ENCODE peak calls at places on chromosomes 5 and 9, in ten cellular contexts. Z is endothelial cell of umbilical vein, X is IMR-90, V is stomach, J is adrenal gland, P is HepG2, D is ovary, U is upper lobe of left lung, C is tibial nerve, B is esophagus squamous epithelium. L is an unnamed sample. For H3K4me1 and H3K27me3, the result is how much of the 10 kb centered on the place peaks cover.

GRCh38 chr5:157571357-157571827 is 4.2 kb downstream of the ADAM19 start:
- DNase-seq in D (no peak), Z (no peak), J (no peak), V (no peak), U (peak), B (no peak), P (no peak), X (peak), C (no peak), L (peak)

GRCh38 chr5:115831163-115831768 is 10.1 kb downstream of the ATG12 start:
- DNase-seq in B (no peak), V (no peak), C (no peak), X (peak), P (peak), D (no peak), J (no peak), U (no peak), Z (peak), L (no peak)

GRCh38 chr5:130045334-130045733 is 141.1 kb downstream of the CHSY3 start:
- DNase-seq in J (no peak), C (no peak), U (no peak), V (no peak), X (no peak), Z (no peak), B (no peak), D (no peak), P (no peak), L (no peak)

GRCh38 chr9:95383845-95384244 is 66.3 kb upstream of the FANCC start:
- DNase-seq in B (no peak), U (no peak), D (no peak), Z (no peak), X (peak), C (no peak), V (no peak), J (no peak), P (no peak), L (no peak)

GRCh38 chr5:66494437-66494836 is 101.8 kb upstream of the MAST4 start:
- DNase-seq in X (no peak), C (no peak), U (no peak), P (no peak), Z (no peak), D (no peak), B (no peak), V (no peak), J (no peak), L (no peak)

GRCh38 chr5:151447174-151448037 is at the start of gene SLC36A1:
- DNase-seq in P (peak), Z (peak), X (peak), B (peak), V (peak), U (peak), C (peak), J (peak), D (peak), L (peak)

GRCh38 chr5:92455011-92455410 is 1071.9 kb upstream of the ARRDC3 start:
- DNase-seq in C (no peak), V (no peak), B (no peak), D (no peak), X (no peak), U (no peak), Z (no peak), J (no peak), P (no peak), L (no peak)

GRCh38 chr9:127741831-127742434 is 6.8 kb upstream of the TOR2A start:
- DNase-seq in X (no peak), P (peak), Z (no peak), C (no peak), J (peak), D (peak), B (no peak), U (peak), V (peak), L (peak)

GRCh38 chr9:102461441-102461840 is 533.7 kb upstream of the CYLC2 start:
- DNase-seq in X (no peak), Z (no peak), C (no peak), P (no peak), B (no peak), V (no peak), U (no peak), D (no peak), J (no peak), L (no peak)

GRCh38 chr9:81559741-81560140 is 129.6 kb downstream of the TLE1 start:
- DNase-seq in P (peak), U (no peak), C (no peak), B (no peak), V (no peak), D (no peak), Z (peak), X (peak), J (no peak), L (no peak)

GRCh38 chr9:37029304-37029775 is 4.7 kb downstream of the PAX5 start:
- DNase-seq in Z (no peak), X (no peak), U (no peak), V (no peak), B (no peak), C (no peak), D (no peak), J (no peak), P (no peak), L (no peak)

GRCh38 chr9:134943411-134943810 is 25.7 kb upstream of the FCN1 start:
- DNase-seq in V (no peak), U (no peak), X (no peak), Z (no peak), P (no peak), B (no peak), C (no peak), D (no peak), J (no peak), L (no peak)

GRCh38 chr9:91714020-91714721 is 235.9 kb downstream of the ROR2 start:
- DNase-seq in U (peak), J (peak), V (peak), P (no peak), X (peak), Z (peak), D (peak), B (no peak), C (no peak), L (peak)

GRCh38 chr5:61381968-61382367 is 49.9 kb downstream of the ZSWIM6 start:
- DNase-seq in X (no peak), Z (no peak), D (no peak), P (no peak), J (no peak), V (no peak), U (no peak), B (no peak), C (no peak), L (no peak)

GRCh38 chr5:64292611-64293215 is 127.1 kb downstream of the RNF180 start:
- DNase-seq in P (no peak), J (no peak), U (no peak), X (no peak), Z (no peak), D (no peak), V (no peak), C (no peak), B (no peak), L (no peak)

GRCh38 chr5:136598901-136599300 is 233.6 kb upstream of the TRPC7 start:
- DNase-seq in Z (no peak), P (no peak), X (no peak), B (no peak), V (no peak), C (no peak), J (no peak), U (no peak), D (no peak), L (no peak)

GRCh38 chr5:137282216-137282615 is 216.9 kb downstream of the SPOCK1 start:
- DNase-seq in Z (peak), U (no peak), V (no peak), P (no peak), B (no peak), D (no peak), J (no peak), C (no peak), X (peak), L (no peak)

GRCh38 chr9:11558043-11558442 is 945.2 kb upstream of the PTPRD start:
- DNase-seq in D (no peak), Z (no peak), J (no peak), U (no peak), P (no peak), B (no peak), X (no peak), V (no peak), C (no peak), L (no peak)

GRCh38 chr5:173302546-173303155 is 25.6 kb downstream of the STC2 start:
- DNase-seq in B (no peak), D (no peak), V (no peak), P (peak), U (no peak), Z (no peak), J (peak), X (peak), C (no peak), L (no peak)

GRCh38 chr9:135608999-135609317 is 30.4 kb downstream of the GLT6D1 start:
- DNase-seq in D (no peak), B (no peak), U (no peak), C (no peak), V (no peak), P (no peak), J (no peak), X (no peak), Z (no peak), L (no peak)

GRCh38 chr5:171692106-171692505 is 93.5 kb upstream of the SMIM23 start:
- DNase-seq in V (no peak), Z (no peak), B (no peak), J (no peak), P (no peak), C (no peak), X (no peak), D (no peak), U (no peak), L (no peak)

GRCh38 chr5:12095808-12096281 is 191.6 kb upstream of the CTNND2 start:
- DNase-seq in V (no peak), C (no peak), B (no peak), P (no peak), D (no peak), Z (no peak), U (no peak), X (no peak), J (no peak), L (no peak)

GRCh38 chr5:134511796-134512660 is 13.4 kb upstream of the JADE2 start:
- DNase-seq in Z (no peak), J (peak), U (peak), P (peak), D (peak), X (peak), B (peak), C (peak), V (peak), L (peak)

GRCh38 chr5:79168031-79168430 is 56.4 kb downstream of the BHMT start:
- DNase-seq in U (no peak), B (no peak), D (no peak), X (no peak), V (no peak), Z (no peak), J (no peak), P (no peak), C (no peak), L (no peak)

GRCh38 chr5:72067682-72068470 is 39.4 kb upstream of the MAP1B start:
- DNase-seq in X (peak), U (no peak), P (no peak), C (no peak), B (no peak), Z (no peak), D (no peak), J (no peak), V (no peak), L (no peak)

GRCh38 chr5:177972613-177973012 is 23.4 kb downstream of the PROP1 start:
- DNase-seq in B (no peak), J (no peak), D (no peak), Z (no peak), C (no peak), U (no peak), P (no peak), X (peak), V (no peak), L (no peak)

GRCh38 chr5:125655156-125655555 is 768.1 kb upstream of the GRAMD2B start:
- DNase-seq in U (no peak), D (no peak), V (no peak), C (no peak), J (no peak), Z (peak), P (no peak), X (no peak), B (no peak), L (no peak)

GRCh38 chr5:10668697-10669096 is 92.3 kb downstream of the DAP start:
- DNase-seq in C (no peak), X (peak), D (no peak), U (no peak), V (no peak), P (no peak), B (no peak), J (no peak), Z (no peak), L (no peak)

GRCh38 chr5:106267256-106267655 is 1403.5 kb downstream of the EFNA5 start:
- DNase-seq in B (no peak), Z (no peak), D (no peak), U (no peak), J (no peak), V (no peak), P (no peak), C (no peak), X (no peak), L (no peak)

GRCh38 chr9:82080265-82080664 is 91.7 kb downstream of the SPATA31D1 start:
- DNase-seq in B (no peak), P (no peak), C (no peak), D (no peak), X (no peak), U (no peak), Z (no peak), V (no peak), J (no peak), L (no peak)

GRCh38 chr5:140633081-140633471 is at the start of gene CD14:
- DNase-seq in P (peak), U (peak), B (no peak), X (no peak), J (peak), V (peak), Z (no peak), D (peak), C (no peak), L (peak)

GRCh38 chr5:98594098-98594497 is 179.4 kb upstream of the RGMB start:
- DNase-seq in B (no peak), X (no peak), J (no peak), V (no peak), P (no peak), Z (no peak), C (no peak), D (no peak), U (no peak), L (no peak)

GRCh38 chr9:20658677-20659473 is 25.2 kb upstream of the FOCAD start:
- DNase-seq in J (no peak), C (no peak), X (no peak), U (no peak), Z (peak), D (no peak), P (no peak), V (no peak), B (no peak), L (no peak)

GRCh38 chr9:121404906-121405305 is 34.9 kb upstream of the STOM start:
- DNase-seq in Z (no peak), P (no peak), X (no peak), U (no peak), C (no peak), B (no peak), V (no peak), J (no peak), D (no peak), L (no peak)

GRCh38 chr5:107781451-107781850 is 110.7 kb upstream of the EFNA5 start:
- DNase-seq in J (no peak), C (no peak), V (no peak), D (no peak), Z (no peak), B (no peak), P (no peak), X (peak), U (no peak), L (no peak)
- H3K4me1 ChIP-seq in J (under half), C (under half), V (under half), D (under half), Z (under half), B (under half), P (under half), X (under half), U (under half), L (under half)

GRCh38 chr9:133531293-133531692 is 3.2 kb upstream of the ADAMTSL2 start:
- DNase-seq in B (no peak), J (no peak), P (no peak), U (no peak), V (no peak), C (no peak), D (no peak), Z (no peak), X (no peak), L (no peak)
- TF ChIP-seq POLR2A in B (no peak), J (no peak), P (no peak), U (no peak), V (no peak), C (no peak), D (no peak), Z (no peak), X (no peak), L (no peak)

GRCh38 chr5:179620293-179620692 is 3.2 kb downstream of the HNRNPH1 start:
- DNase-seq in D (no peak), V (no peak), J (no peak), B (no peak), Z (no peak), P (no peak), X (no peak), U (no peak), C (no peak), L (no peak)

GRCh38 chr5:179617930-179618329 is 5.5 kb downstream of the HNRNPH1 start:
- DNase-seq in B (no peak), D (no peak), P (no peak), J (no peak), C (no peak), Z (no peak), X (no peak), V (no peak), U (no peak), L (no peak)

GRCh38 chr5:179619776-179620175 is 3.7 kb downstream of the HNRNPH1 start:
- DNase-seq in C (no peak), X (peak), U (no peak), D (no peak), V (no peak), Z (peak), P (no peak), B (no peak), J (no peak), L (no peak)

GRCh38 chr5:179620703-179621350 is 2.6 kb downstream of the HNRNPH1 start:
- DNase-seq in P (no peak), C (no peak), B (no peak), U (no peak), J (no peak), Z (no peak), X (no peak), D (no peak), V (no peak), L (peak)

GRCh38 chr5:179618923-179619554 is 4.4 kb downstream of the HNRNPH1 start:
- DNase-seq in U (no peak), Z (no peak), X (no peak), C (no peak), J (no peak), P (no peak), B (no peak), D (no peak), V (no peak), L (no peak)
- H3K27me3 ChIP-seq in U (under half), Z (under half), X (under half), C (under half), J (under half), P (under half), B (under half), D (under half), V (under half), L (under half)

DNA sequence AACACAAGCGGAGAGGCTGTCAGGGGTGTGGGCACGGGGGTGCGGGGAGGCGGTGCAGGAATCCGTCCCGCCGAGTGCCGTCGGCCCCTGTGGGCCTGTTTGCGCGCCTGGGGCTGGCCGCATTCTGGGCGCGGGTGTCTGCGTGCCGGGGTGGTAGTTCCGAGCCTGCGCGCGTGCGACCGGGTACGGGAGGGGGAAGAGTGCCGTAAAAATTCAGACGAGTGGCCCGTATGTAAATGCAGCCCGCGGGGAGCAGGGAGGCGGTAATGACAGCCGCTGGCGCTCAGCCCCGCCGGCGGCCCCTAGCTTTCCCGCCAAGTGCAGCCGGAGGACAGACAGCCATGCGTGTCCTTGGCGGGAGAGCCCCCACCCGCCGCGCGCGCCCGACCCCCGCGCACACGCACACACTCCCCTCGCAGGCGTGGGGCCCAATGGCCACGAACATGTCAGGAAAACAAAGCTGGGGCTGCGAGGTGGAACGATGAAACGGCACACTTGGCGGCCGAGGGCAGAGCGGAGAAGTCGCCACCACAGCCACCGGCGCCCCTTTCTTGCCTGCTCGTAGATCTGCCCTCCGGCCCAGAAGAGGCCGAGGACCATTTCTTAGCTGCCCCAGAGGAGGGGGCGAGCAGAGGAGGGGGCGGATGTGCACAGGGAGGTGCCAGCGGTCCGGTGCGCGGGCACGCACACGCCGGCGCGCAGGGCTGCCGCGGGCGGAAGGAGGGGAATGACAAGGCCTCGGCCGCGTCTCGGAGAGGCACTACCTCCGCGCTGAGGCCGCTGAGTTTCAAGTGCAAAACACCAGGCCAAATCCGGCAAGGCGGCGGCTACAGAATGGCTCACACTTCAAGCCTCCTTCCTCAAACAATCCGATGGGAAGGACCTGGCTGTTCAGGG is 208.5 kb downstream of the MEF2C start:
- DNase-seq in Z (no peak), U (no peak), P (no peak), C (no peak), X (no peak), V (no peak), D (no peak), J (peak), B (no peak), L (no peak)
- H3K4me1 ChIP-seq in Z (under half), U (under half), P (under half), C (under half), X (under half), V (under half), D (under half), J (under half), B (under half), L (under half)

DNA sequence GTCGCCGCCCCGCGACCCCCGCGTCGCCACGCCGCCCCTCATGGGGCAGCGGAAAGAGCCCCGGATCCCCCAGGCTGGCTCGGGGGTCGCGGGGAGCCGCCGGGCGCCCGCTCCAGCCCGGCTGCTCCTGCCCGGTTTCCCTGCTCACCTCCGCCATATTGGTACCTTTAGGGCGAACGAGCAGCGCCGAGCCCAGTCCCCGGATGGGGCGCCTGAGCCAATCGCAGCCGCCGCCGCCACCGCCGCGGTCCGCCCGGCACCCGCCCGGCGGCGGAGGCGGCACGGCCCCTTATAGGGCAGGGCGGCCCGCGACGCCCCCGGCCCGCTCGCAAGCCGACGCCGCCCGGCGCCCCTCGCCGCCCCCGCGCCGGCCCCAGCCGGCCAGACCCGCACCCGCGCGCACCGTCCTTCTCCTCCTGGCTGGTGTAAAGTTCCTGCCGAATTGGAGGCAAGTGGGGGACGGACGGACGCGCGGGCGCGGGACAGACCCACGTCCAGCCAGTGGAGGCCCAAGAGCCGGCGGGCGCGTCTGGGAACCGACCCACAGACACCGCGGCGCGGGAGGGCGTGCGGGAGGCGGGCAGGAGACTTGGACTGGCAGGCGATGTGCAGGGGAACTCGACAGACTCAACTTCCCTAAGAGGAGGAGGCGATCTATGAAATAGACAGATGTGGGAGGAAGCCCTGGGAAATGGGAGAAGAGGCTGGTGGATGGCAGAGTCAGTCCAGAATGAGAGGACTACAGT is at the start of gene MIER3:
- DNase-seq in J (peak), U (peak), D (peak), P (peak), Z (peak), B (no peak), C (peak), X (peak), V (peak), L (peak)
- TF ChIP-seq POLR2A in J (peak), U (no peak), D (no peak), P (peak), Z (no peak), B (peak), C (no peak), X (peak), V (no peak), L (no peak)